ENCODE peak calls at places on chromosomes 5 and 9, in eight cellular contexts. E is tibial nerve, G is HCT116, J is uterus, W is right lobe of liver, L is Peyer's patch, P is body of pancreas, Z is ovary. C is an unnamed sample.

GRCh38 chr9:132274861-132275260 is 79.9 kb downstream of the SETX start:
- DNase-seq in E (no peak), G (no peak), P (no peak), W (no peak), Z (no peak), L (no peak), J (no peak), C (no peak)

GRCh38 chr5:133232011-133232410 is 180.2 kb downstream of the HSPA4 start:
- DNase-seq in P (peak), W (no peak), J (no peak), L (peak), Z (no peak), E (no peak), G (no peak), C (peak)

GRCh38 chr5:74580729-74581110 is 59.8 kb downstream of the ENC1 start:
- DNase-seq in P (no peak), L (no peak), J (no peak), W (no peak), G (no peak), Z (no peak), E (no peak), C (no peak)

GRCh38 chr5:116075117-116075910 is 9.5 kb upstream of the COMMD10 start:
- DNase-seq in Z (no peak), W (no peak), G (no peak), L (no peak), J (no peak), E (no peak), P (no peak), C (no peak)

GRCh38 chr9:27162045-27162444 is 53.0 kb downstream of the TEK start:
- DNase-seq in E (no peak), L (no peak), J (no peak), Z (no peak), W (no peak), G (no peak), P (no peak), C (no peak)

GRCh38 chr5:131634666-131634995 is 398 bp downstream of the RAPGEF6 start:
- DNase-seq in G (peak), P (peak), L (no peak), J (no peak), W (no peak), E (peak), Z (no peak), C (peak)

GRCh38 chr9:133945314-133945975 is 46.7 kb downstream of the VAV2 start:
- DNase-seq in E (no peak), P (peak), J (no peak), Z (no peak), L (no peak), G (no peak), W (peak), C (no peak)

GRCh38 chr5:68139601-68140441 is 75.7 kb upstream of the PIK3R1 start:
- DNase-seq in W (no peak), E (no peak), L (no peak), G (no peak), J (no peak), Z (no peak), P (no peak), C (no peak)

GRCh38 chr5:159640376-159640775 is 275.9 kb upstream of the ADRA1B start:
- DNase-seq in L (no peak), E (no peak), Z (no peak), W (no peak), P (no peak), G (no peak), J (no peak), C (no peak)

GRCh38 chr9:89658401-89658800 is 53.6 kb downstream of the GADD45G start:
- DNase-seq in L (peak), W (no peak), J (no peak), Z (no peak), G (no peak), E (no peak), P (no peak), C (no peak)

GRCh38 chr5:103178167-103178566 is 58.1 kb downstream of the PPIP5K2 start:
- DNase-seq in L (no peak), Z (no peak), P (no peak), W (no peak), G (no peak), J (no peak), E (no peak), C (no peak)

GRCh38 chr9:91328186-91328585 is 33.5 kb downstream of the AUH start:
- DNase-seq in J (no peak), Z (no peak), G (no peak), W (no peak), L (no peak), E (no peak), P (no peak), C (no peak)

GRCh38 chr9:21661626-21662025 is 140.8 kb upstream of the MTAP start:
- DNase-seq in P (no peak), Z (no peak), W (no peak), G (no peak), L (no peak), E (no peak), J (no peak), C (no peak)

GRCh38 chr5:56983593-56984361 is 31.9 kb upstream of the MIER3 start:
- DNase-seq in J (no peak), G (no peak), L (no peak), P (no peak), Z (no peak), W (no peak), E (no peak), C (no peak)

GRCh38 chr5:139543423-139543991 is 17.6 kb upstream of the UBE2D2 start:
- DNase-seq in W (peak), Z (no peak), G (no peak), J (no peak), E (no peak), P (peak), L (peak), C (no peak)

GRCh38 chr9:128838338-128838737 is 8.7 kb upstream of the SPOUT1 start:
- DNase-seq in P (no peak), L (no peak), J (no peak), W (no peak), Z (no peak), G (no peak), E (no peak), C (no peak)

GRCh38 chr5:20102291-20102690 is 114.3 kb upstream of the CDH18 start:
- DNase-seq in Z (no peak), E (no peak), L (no peak), W (no peak), P (no peak), G (no peak), J (no peak), C (no peak)

GRCh38 chr9:82637368-82637767 is 425.6 kb downstream of the RASEF start:
- DNase-seq in G (no peak), Z (no peak), W (no peak), J (no peak), P (no peak), E (no peak), L (no peak), C (no peak)

GRCh38 chr5:181217111-181217804 is 5.8 kb upstream of the TRIM41 start:
- DNase-seq in W (no peak), E (no peak), P (peak), J (peak), L (peak), G (no peak), Z (peak), C (no peak)

GRCh38 chr5:6162175-6162574 is 216.2 kb downstream of the MED10 start:
- DNase-seq in P (no peak), J (no peak), L (no peak), W (no peak), Z (no peak), E (no peak), G (no peak), C (no peak)

GRCh38 chr5:4730279-4730678 is 409.9 kb upstream of the ADAMTS16 start:
- DNase-seq in P (no peak), G (no peak), J (no peak), W (no peak), Z (no peak), E (no peak), L (no peak), C (no peak)

GRCh38 chr9:89536618-89537017 is 38.7 kb upstream of the SEMA4D start:
- DNase-seq in L (no peak), G (no peak), W (no peak), Z (no peak), J (no peak), P (no peak), E (no peak), C (no peak)

GRCh38 chr5:146334074-146334533 is 4.5 kb upstream of the POU4F3 start:
- DNase-seq in J (no peak), W (no peak), P (no peak), Z (no peak), L (no peak), G (no peak), E (no peak), C (no peak)

GRCh38 chr9:135069556-135070197 is 17.8 kb upstream of the OLFM1 start:
- DNase-seq in L (peak), J (no peak), G (no peak), Z (no peak), E (peak), W (peak), P (no peak), C (peak)

DNA sequence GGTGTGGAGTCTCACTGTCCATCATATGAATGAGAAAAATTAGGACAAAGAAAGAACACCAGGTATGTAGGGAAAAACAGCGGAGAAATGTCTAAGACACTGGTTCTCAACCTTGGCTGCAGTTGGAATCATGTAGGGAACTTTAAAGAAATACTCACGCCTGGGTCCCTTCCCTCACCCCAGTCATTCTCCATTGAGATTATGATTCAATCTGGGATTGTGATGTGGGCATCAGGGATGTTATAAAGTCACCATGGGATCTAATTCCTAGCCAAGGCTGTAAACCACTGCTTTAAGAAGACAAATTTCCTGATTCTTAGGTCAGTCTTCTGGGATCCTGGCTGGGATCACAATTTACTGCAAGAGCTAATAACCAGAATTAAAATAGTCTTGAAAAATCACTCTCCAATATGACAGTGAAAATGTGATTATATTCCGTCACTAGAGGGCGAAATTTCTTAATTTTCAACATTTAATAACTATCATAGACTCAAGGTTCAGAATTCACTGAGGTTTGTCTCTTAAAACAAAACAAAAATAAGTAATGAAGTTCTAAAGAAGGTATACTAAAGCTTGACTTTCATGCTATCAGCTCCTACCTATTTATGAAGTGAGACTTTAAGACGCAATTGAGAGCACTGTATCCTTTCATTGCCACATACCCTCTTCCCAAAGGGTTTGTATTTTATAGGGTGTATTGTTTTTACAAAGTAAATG is 60.5 kb downstream of the GLDC start:
- DNase-seq in L (no peak), W (no peak), J (no peak), Z (no peak), E (no peak), G (peak), P (no peak), C (no peak)
- TF ChIP-seq CTCF in L (peak), W (peak), J (peak), Z (no peak), E (peak), G (peak), P (peak), C (peak)

GRCh38 chr9:96418074-96418919 is at the start of gene ZNF367:
- DNase-seq in Z (peak), E (peak), W (peak), P (peak), J (peak), G (peak), L (peak), C (peak)
- TF ChIP-seq POLR2A in Z (no peak), E (no peak), W (peak), P (no peak), J (peak), G (no peak), L (peak), C (no peak)

DNA sequence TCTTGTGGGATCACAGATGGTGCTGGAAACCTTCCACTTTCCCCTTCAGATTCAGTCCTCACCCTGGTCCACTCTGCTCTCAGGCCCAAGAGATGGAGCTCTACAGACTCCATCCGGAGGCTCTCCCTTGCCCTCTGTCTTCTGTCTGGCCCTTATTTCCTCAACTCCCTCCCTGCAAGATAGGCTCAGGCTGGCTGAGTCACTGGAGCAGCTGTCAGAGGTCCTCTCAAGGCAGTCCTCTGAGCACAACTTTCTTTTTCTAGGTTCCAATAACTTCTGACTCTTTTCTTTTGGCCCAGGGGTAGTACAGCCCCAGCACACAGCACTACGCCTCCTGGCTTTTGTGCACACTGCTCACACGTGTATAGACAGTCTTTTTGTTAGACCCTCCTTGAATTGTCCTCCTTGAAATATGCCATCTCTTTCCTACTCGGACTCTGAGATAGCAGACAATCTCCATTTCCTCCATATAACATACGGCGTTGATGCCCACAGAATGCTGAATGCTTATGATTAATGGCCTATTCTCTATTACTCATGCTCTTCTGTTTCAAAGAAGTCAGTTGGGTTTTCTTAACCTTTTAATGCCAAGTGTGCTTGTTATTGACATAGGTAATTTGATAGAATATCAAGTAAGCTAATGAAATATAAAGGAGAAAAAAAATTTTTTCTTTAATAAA is 193.1 kb downstream of the SLC12A2 start:
- DNase-seq in J (no peak), Z (no peak), P (no peak), L (no peak), E (no peak), G (no peak), W (no peak), C (no peak)
- H3K4me3 ChIP-seq in J (no peak), Z (no peak), P (no peak), L (no peak), E (no peak), G (no peak), W (no peak), C (no peak)

GRCh38 chr9:77648458-77649108 is 461 bp upstream of the GNA14 start:
- DNase-seq in E (no peak), Z (peak), P (peak), L (peak), G (no peak), J (peak), W (peak), C (peak)
- TF ChIP-seq CTCF in E (no peak), Z (no peak), P (no peak), L (no peak), G (no peak), J (no peak), W (no peak), C (no peak)

DNA sequence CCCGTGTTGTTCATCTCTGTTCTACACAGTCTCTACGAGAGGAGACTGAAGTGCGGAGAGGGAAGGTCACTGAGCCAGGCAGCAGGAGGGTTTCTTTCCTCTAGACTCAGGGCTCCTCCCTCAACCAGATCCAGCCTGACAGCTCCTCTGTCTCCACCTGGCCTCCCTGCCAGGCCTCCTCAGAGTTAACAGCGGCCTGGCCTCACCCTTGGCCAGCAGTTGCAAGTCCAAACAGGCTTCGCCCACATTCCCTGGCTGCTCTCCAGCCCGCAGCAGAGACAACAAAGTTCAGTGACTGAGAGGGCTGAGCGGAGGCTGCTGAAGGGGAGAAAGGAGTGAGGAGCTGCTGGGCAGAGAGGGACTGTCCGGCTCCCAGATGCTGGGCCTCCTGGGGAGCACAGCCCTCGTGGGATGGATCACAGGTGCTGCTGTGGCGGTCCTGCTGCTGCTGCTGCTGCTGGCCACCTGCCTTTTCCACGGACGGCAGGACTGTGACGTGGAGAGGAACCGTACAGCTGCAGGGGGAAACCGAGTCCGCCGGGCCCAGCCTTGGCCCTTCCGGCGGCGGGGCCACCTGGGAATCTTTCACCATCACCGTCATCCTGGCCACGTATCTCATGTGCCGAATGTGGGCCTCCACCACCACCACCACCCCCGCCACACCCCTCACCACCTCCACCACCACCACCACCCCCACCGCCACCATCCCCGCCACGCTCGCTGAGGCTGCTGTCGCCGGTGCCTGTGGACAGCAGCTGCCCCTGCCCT is at the start of gene HRCT1:
- DNase-seq in E (peak), L (peak), J (peak), G (peak), W (peak), Z (peak), P (peak), C (peak)
- TF ChIP-seq POLR2A in E (no peak), L (peak), J (no peak), G (no peak), W (peak), Z (no peak), P (peak), C (no peak)

GRCh38 chr5:67063055-67063454 is 133.5 kb downstream of the CD180 start:
- DNase-seq in E (no peak), W (no peak), L (no peak), P (no peak), G (no peak), J (no peak), Z (no peak), C (no peak)
- H3K4me3 ChIP-seq in E (no peak), W (no peak), L (no peak), P (no peak), G (no peak), J (no peak), Z (no peak), C (no peak)

DNA sequence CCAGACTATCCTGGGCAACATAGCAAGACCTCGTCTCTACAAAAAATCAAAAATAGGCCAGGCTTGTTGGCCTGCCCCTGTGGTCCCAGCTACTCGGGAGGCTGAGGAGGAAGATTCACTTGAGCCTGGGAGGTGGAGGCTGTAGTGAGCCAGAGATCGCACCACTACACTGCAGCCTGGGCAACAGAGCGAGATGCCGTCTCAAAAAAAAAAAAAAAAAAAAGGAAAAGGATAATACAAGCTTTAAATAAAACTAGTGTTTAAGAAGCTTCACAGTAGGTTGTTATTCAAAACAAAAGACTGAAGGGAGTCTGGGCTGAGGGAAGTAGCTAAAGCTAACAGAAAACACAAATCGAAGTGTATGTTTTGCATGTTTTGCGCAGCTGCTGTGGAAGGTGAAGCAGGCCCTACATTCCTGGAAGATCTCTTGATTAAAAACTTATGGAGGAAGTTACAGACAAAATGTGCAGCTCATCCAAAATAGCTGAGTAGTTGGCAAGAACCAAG is 576 bp upstream of the C9orf40 start:
- DNase-seq in G (no peak), W (no peak), L (no peak), E (no peak), J (no peak), Z (peak), P (no peak), C (no peak)
- TF ChIP-seq CTCF in G (no peak), W (no peak), L (no peak), E (no peak), J (no peak), Z (no peak), P (no peak), C (no peak)

DNA sequence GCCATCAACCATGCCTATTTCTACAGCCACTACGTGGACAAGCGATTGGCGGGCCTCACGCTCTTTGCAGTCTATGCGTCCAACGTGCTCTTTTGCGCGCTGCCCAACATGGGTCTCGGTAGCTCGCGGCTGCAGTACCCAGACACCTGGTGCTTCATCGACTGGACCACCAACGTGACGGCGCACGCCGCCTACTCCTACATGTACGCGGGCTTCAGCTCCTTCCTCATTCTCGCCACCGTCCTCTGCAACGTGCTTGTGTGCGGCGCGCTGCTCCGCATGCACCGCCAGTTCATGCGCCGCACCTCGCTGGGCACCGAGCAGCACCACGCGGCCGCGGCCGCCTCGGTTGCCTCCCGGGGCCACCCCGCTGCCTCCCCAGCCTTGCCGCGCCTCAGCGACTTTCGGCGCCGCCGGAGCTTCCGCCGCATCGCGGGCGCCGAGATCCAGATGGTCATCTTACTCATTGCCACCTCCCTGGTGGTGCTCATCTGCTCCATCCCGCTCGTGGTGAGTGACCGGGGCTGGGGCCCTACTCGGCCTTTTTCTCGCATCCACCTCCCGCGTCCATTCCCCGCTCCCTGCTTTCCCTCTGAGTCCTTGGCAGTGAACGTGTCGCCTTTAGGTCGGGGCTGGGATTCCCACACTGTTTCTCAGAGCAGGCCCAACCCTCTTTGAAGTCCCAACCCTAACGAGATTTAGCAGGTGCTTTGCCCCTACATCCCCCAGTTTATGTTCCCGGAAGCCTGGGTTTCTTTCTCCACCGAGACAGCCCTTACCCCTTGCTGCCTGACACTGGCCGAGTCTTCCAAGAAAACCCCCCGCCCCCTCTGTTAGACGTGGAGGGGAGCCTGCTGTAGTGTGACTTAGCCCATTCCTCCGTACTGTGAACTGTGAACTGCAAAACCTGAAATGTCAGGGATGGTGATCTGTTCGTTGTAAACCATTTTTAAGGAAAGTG is 1.9 kb downstream of the PTGER4 start:
- DNase-seq in L (peak), Z (no peak), E (no peak), P (peak), G (no peak), W (peak), J (no peak), C (peak)
- TF ChIP-seq POLR2A in L (no peak), Z (no peak), E (no peak), P (peak), G (no peak), W (no peak), J (no peak), C (no peak)